ENCODE peak calls at places on chromosomes 6 and 20, in five cellular contexts. N is AG04449, R is non-pigmented ciliary epithelial cell, K is H4, I is left ventricle myocardium inferior. F is an unnamed sample.

GRCh38 chr20:56875052-56875663 is 246.1 kb downstream of the TFAP2C start:
- DNase-seq in N (no peak), R (peak), K (peak), I (no peak), F (no peak)

GRCh38 chr20:57742506-57743180 is 32.8 kb upstream of the PMEPA1 start:
- DNase-seq in N (no peak), R (no peak), K (no peak), I (no peak), F (no peak)

GRCh38 chr6:148962854-148963515 is 216.2 kb downstream of the UST start:
- DNase-seq in N (no peak), R (no peak), K (no peak), I (no peak), F (no peak)

GRCh38 chr6:3414704-3415453 is 42.0 kb downstream of the SLC22A23 start:
- DNase-seq in N (no peak), R (peak), K (peak), I (no peak), F (peak)

GRCh38 chr6:79188101-79188500 is 46.4 kb downstream of the HMGN3 start:
- DNase-seq in N (no peak), R (no peak), K (no peak), I (no peak), F (no peak)

GRCh38 chr20:4512891-4513550 is 208.7 kb upstream of the PRND start:
- DNase-seq in N (peak), R (peak), K (peak), I (no peak), F (no peak)

GRCh38 chr6:113649916-113650609 is 207.1 kb upstream of the MARCKS start:
- DNase-seq in N (no peak), R (no peak), K (no peak), I (no peak), F (no peak)

GRCh38 chr6:168034537-168034936 is 37.1 kb downstream of the KIF25 start:
- DNase-seq in N (no peak), R (no peak), K (no peak), I (no peak), F (no peak)

GRCh38 chr20:6868864-6869263 is 101.4 kb downstream of the BMP2 start:
- DNase-seq in N (no peak), R (no peak), K (no peak), I (no peak), F (no peak)

GRCh38 chr6:33628401-33628964 is 7.4 kb downstream of the ITPR3 start:
- DNase-seq in N (no peak), R (no peak), K (no peak), I (no peak), F (no peak)

F was measured in naive thymus-derived CD8-positive, alpha-beta T cell.